ENCODE peak calls at places on chromosomes 12 and 14, in four cellular contexts. F, K, H and E are unnamed samples.

GRCh38 chr14:55366271-55366670 is 45.4 kb downstream of the ATG14 start:
- DNase-seq in F (no peak), K (no peak), H (no peak), E (no peak)

GRCh38 chr14:29035129-29035528 is 268.5 kb downstream of the FOXG1 start:
- DNase-seq in F (no peak), K (no peak), H (no peak), E (no peak)

GRCh38 chr12:25387136-25388050 is 136.7 kb upstream of the KRAS start:
- DNase-seq in F (peak), K (peak), H (no peak), E (peak)

GRCh38 chr12:84276215-84276614 is 636.4 kb downstream of the SLC6A15 start:
- DNase-seq in F (no peak), K (no peak), H (no peak), E (no peak)

GRCh38 chr14:77045570-77045890 is 17.0 kb upstream of the IRF2BPL start:
- DNase-seq in F (no peak), K (no peak), H (no peak), E (no peak)

GRCh38 chr12:16300706-16301105 is 23.2 kb upstream of the SLC15A5 start:
- DNase-seq in F (no peak), K (no peak), H (no peak), E (no peak)

GRCh38 chr14:95313707-95314106 is 6.0 kb downstream of the CLMN start:
- DNase-seq in F (no peak), K (peak), H (no peak), E (no peak)

GRCh38 chr14:93010543-93011541 is 87.9 kb downstream of the CHGA start:
- DNase-seq in F (peak), K (peak), H (no peak), E (no peak)

GRCh38 chr14:34223302-34224150 is 238.5 kb downstream of the SPTSSA start:
- DNase-seq in F (no peak), K (no peak), H (no peak), E (no peak)

GRCh38 chr12:62899568-62900390 is 35.2 kb downstream of the PPM1H start:
- DNase-seq in F (no peak), K (peak), H (no peak), E (no peak)

GRCh38 chr12:13179159-13180074 is 17.1 kb upstream of the EMP1 start:
- DNase-seq in F (no peak), K (no peak), H (no peak), E (peak)

GRCh38 chr12:46555379-46555778 is 182.8 kb upstream of the SLC38A2 start:
- DNase-seq in F (no peak), K (no peak), H (no peak), E (no peak)

GRCh38 chr12:51056242-51056641 is 8.1 kb downstream of the LETMD1 start:
- DNase-seq in F (no peak), K (no peak), H (no peak), E (no peak)

GRCh38 chr12:48177985-48178384 is 5.5 kb upstream of the CCDC184 start:
- DNase-seq in F (no peak), K (no peak), H (no peak), E (no peak)

GRCh38 chr12:3490848-3491382 is at the start of gene PRMT8:
- DNase-seq in F (no peak), K (no peak), H (no peak), E (peak)

GRCh38 chr12:110737532-110737931 is 5.2 kb downstream of the PPP1CC start:
- DNase-seq in F (no peak), K (no peak), H (no peak), E (no peak)

GRCh38 chr12:4139191-4139590 is 134.4 kb upstream of the CCND2 start:
- DNase-seq in F (no peak), K (no peak), H (no peak), E (no peak)

GRCh38 chr14:76298896-76299295 is 77.0 kb upstream of the ESRRB start:
- DNase-seq in F (no peak), K (no peak), H (no peak), E (no peak)

GRCh38 chr12:6369916-6370575 is 5.3 kb downstream of the SCNN1A start:
- DNase-seq in F (no peak), K (no peak), H (no peak), E (no peak)

GRCh38 chr14:68956728-68957127 is 22.4 kb downstream of the ACTN1 start:
- DNase-seq in F (no peak), K (no peak), H (no peak), E (no peak)

GRCh38 chr14:100586520-100587247 is 533 bp downstream of the BEGAIN start:
- DNase-seq in F (no peak), K (no peak), H (no peak), E (peak)

GRCh38 chr12:54002915-54003339 is 3.0 kb downstream of the HOXC9 start:
- DNase-seq in F (no peak), K (no peak), H (no peak), E (no peak)

GRCh38 chr12:51322452-51322851 is 1.5 kb downstream of the BIN2 start:
- DNase-seq in F (no peak), K (no peak), H (peak), E (no peak)

GRCh38 chr12:110780448-110780847 is 37.8 kb upstream of the PPP1CC start:
- DNase-seq in F (no peak), K (no peak), H (no peak), E (no peak)

GRCh38 chr12:51592034-51592705 is 1.1 kb downstream of the SCN8A start:
- DNase-seq in F (no peak), K (no peak), H (no peak), E (no peak)

GRCh38 chr12:58204086-58204485 is 262.7 kb downstream of the ATP23 start:
- DNase-seq in F (no peak), K (no peak), H (no peak), E (no peak)

GRCh38 chr14:38129192-38129591 is 78.5 kb upstream of the SSTR1 start:
- DNase-seq in F (no peak), K (no peak), H (no peak), E (no peak)

GRCh38 chr14:101233391-101233790 is 327.9 kb upstream of the DIO3 start:
- DNase-seq in F (no peak), K (no peak), H (no peak), E (no peak)

GRCh38 chr14:102902523-102903247 is 19.8 kb upstream of the AMN start:
- DNase-seq in F (no peak), K (no peak), H (no peak), E (no peak)

GRCh38 chr12:89469361-89469760 is 55.2 kb downstream of the GALNT4 start:
- DNase-seq in F (no peak), K (no peak), H (no peak), E (no peak)

GRCh38 chr12:69107541-69107940 is 131.8 kb upstream of the CPSF6 start:
- DNase-seq in F (no peak), K (no peak), H (no peak), E (no peak)

GRCh38 chr12:69102856-69103255 is 136.5 kb upstream of the CPSF6 start:
- DNase-seq in F (no peak), K (no peak), H (no peak), E (no peak)

GRCh38 chr12:69108024-69108423 is 131.3 kb upstream of the CPSF6 start:
- DNase-seq in F (no peak), K (no peak), H (no peak), E (no peak)

GRCh38 chr12:69105101-69105613 is 134.2 kb upstream of the CPSF6 start:
- DNase-seq in F (no peak), K (no peak), H (no peak), E (peak)

DNA sequence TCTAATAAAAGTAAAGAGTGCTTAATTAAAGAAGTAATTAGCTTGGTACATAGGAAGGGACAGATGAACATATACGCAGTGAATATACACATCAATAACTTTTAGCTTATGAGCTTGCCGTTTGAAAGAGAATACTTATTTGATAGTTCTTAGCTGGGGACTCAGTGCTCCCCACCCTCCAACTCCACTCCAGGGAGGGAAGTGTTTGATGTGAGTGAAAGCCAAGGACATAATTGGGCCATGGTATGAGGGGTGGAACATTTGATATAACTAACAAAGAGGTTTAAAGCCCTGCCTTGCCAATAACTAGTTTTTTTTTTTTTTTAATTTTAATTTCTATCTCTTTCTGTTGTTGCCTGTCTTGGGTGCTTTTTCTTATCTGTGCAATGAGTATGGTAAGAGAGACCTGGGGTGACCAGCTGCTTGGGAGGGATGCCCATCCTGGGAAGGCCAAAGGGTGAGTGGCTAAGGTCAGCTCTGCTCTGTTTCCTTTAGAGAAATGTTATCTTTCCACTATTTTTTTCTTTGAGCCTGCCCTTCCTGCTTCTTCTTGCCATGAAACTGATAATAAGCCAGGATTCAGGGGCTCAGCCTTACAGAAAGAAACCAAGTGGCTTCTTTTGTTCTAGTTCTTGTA is 132.8 kb upstream of the CPSF6 start:
- DNase-seq in F (no peak), K (no peak), H (no peak), E (no peak)
- TF ChIP-seq TARDBP in F (no peak), K (no peak), H (no peak), E (no peak)

GRCh38 chr14:41668346-41668745 is 61.7 kb downstream of the LRFN5 start:
- DNase-seq in F (no peak), K (no peak), H (no peak), E (no peak)
- TF ChIP-seq BHLHE40 in F (no peak), K (no peak), H (no peak), E (no peak)

GRCh38 chr12:8912910-8913309 is 1.4 kb upstream of the PHC1 start:
- DNase-seq in F (peak), K (no peak), H (no peak), E (peak)
- TF ChIP-seq FOXK2 in F (no peak), K (no peak), H (no peak), E (no peak)

GRCh38 chr12:121892673-121893561 is 4.3 kb downstream of the PSMD9 start:
- DNase-seq in F (no peak), K (no peak), H (no peak), E (no peak)
- TF ChIP-seq TARDBP in F (no peak), K (no peak), H (no peak), E (no peak)

GRCh38 chr14:30223385-30223785 is 295.7 kb upstream of the PRKD1 start:
- DNase-seq in F (no peak), K (peak), H (no peak), E (no peak)
- TF ChIP-seq BHLHE40 in F (no peak), K (no peak), H (no peak), E (no peak)

GRCh38 chr12:8078400-8078799 is 3.7 kb upstream of the NECAP1 start:
- DNase-seq in F (no peak), K (no peak), H (no peak), E (no peak)
- TF ChIP-seq FOXK2 in F (no peak), K (no peak), H (no peak), E (no peak)